ENCODE peak calls at places on chromosomes 12 and 14, in six cellular contexts. One of them, this sample, is unnamed.

GRCh38 chr12:3724096-3724805 is 28.7 kb downstream of the CRACR2A start:
- DNase-seq in stimulated activated CD4-positive, alpha-beta T cell treated with anti-CD3 and anti-CD28 coated beads, TNF-alpha, amount 100 ng/mL, for 4 hours: no peak
- DNase-seq in ELR: no peak
- DNase-seq in A549: no peak
- DNase-seq in CD4-positive, CD25-positive, alpha-beta regulatory T cell: no peak
- DNase-seq in HCEC 1CT: no peak
- DNase-seq in this sample: no peak

GRCh38 chr12:64883264-64884163 is 59.1 kb downstream of the TBC1D30 start:
- DNase-seq in HCEC 1CT: peak; percentile 24
- DNase-seq in stimulated activated CD4-positive, alpha-beta T cell treated with anti-CD3 and anti-CD28 coated beads, TNF-alpha, amount 100 ng/mL, for 4 hours: no peak
- DNase-seq in A549: peak; percentile 30
- DNase-seq in CD4-positive, CD25-positive, alpha-beta regulatory T cell: no peak
- DNase-seq in ELR: peak; percentile 11
- DNase-seq in this sample: no peak

GRCh38 chr12:107478881-107479280 is 206.7 kb upstream of the PWP1 start:
- DNase-seq in stimulated activated CD4-positive, alpha-beta T cell treated with anti-CD3 and anti-CD28 coated beads, TNF-alpha, amount 100 ng/mL, for 4 hours: no peak
- DNase-seq in ELR: no peak
- DNase-seq in CD4-positive, CD25-positive, alpha-beta regulatory T cell: no peak
- DNase-seq in HCEC 1CT: no peak
- DNase-seq in A549: no peak
- DNase-seq in this sample: no peak

GRCh38 chr12:57107456-57107855 is 3.7 kb downstream of the STAT6 start:
- DNase-seq in ELR: no peak
- DNase-seq in stimulated activated CD4-positive, alpha-beta T cell treated with anti-CD3 and anti-CD28 coated beads, TNF-alpha, amount 100 ng/mL, for 4 hours: no peak
- DNase-seq in HCEC 1CT: no peak
- DNase-seq in A549: no peak
- DNase-seq in CD4-positive, CD25-positive, alpha-beta regulatory T cell: no peak
- DNase-seq in this sample: no peak

GRCh38 chr14:67722293-67722692 is 20.6 kb downstream of the RDH12 start:
- DNase-seq in ELR: peak; percentile 14
- DNase-seq in HCEC 1CT: no peak
- DNase-seq in stimulated activated CD4-positive, alpha-beta T cell treated with anti-CD3 and anti-CD28 coated beads, TNF-alpha, amount 100 ng/mL, for 4 hours: no peak
- DNase-seq in CD4-positive, CD25-positive, alpha-beta regulatory T cell: no peak
- DNase-seq in A549: no peak
- DNase-seq in this sample: no peak

GRCh38 chr12:110754101-110754793 is 11.6 kb upstream of the PPP1CC start:
- DNase-seq in stimulated activated CD4-positive, alpha-beta T cell treated with anti-CD3 and anti-CD28 coated beads, TNF-alpha, amount 100 ng/mL, for 4 hours: no peak
- DNase-seq in ELR: no peak
- DNase-seq in A549: no peak
- DNase-seq in CD4-positive, CD25-positive, alpha-beta regulatory T cell: no peak
- DNase-seq in HCEC 1CT: no peak
- DNase-seq in this sample: no peak

GRCh38 chr12:29591140-29592020 is 93.9 kb upstream of the OVCH1 start:
- DNase-seq in A549: peak; percentile 12
- DNase-seq in ELR: no peak
- DNase-seq in HCEC 1CT: no peak
- DNase-seq in CD4-positive, CD25-positive, alpha-beta regulatory T cell: no peak
- DNase-seq in stimulated activated CD4-positive, alpha-beta T cell treated with anti-CD3 and anti-CD28 coated beads, TNF-alpha, amount 100 ng/mL, for 4 hours: no peak
- DNase-seq in this sample: no peak

GRCh38 chr14:22434901-22435565 is 154.0 kb downstream of the DAD1 start:
- DNase-seq in A549: no peak
- DNase-seq in CD4-positive, CD25-positive, alpha-beta regulatory T cell: no peak
- DNase-seq in stimulated activated CD4-positive, alpha-beta T cell treated with anti-CD3 and anti-CD28 coated beads, TNF-alpha, amount 100 ng/mL, for 4 hours: no peak
- DNase-seq in HCEC 1CT: no peak
- DNase-seq in ELR: no peak
- DNase-seq in this sample: no peak

GRCh38 chr14:73712071-73712506 is 2.1 kb downstream of the PNMA1 start:
- DNase-seq in A549: no peak
- DNase-seq in ELR: peak; percentile 44
- DNase-seq in stimulated activated CD4-positive, alpha-beta T cell treated with anti-CD3 and anti-CD28 coated beads, TNF-alpha, amount 100 ng/mL, for 4 hours: no peak
- DNase-seq in HCEC 1CT: peak; percentile 11
- DNase-seq in CD4-positive, CD25-positive, alpha-beta regulatory T cell: peak; percentile 61
- DNase-seq in this sample: no peak

GRCh38 chr12:103401421-103401820 is 94.3 kb downstream of the C12orf42 start:
- DNase-seq in CD4-positive, CD25-positive, alpha-beta regulatory T cell: no peak
- DNase-seq in HCEC 1CT: no peak
- DNase-seq in stimulated activated CD4-positive, alpha-beta T cell treated with anti-CD3 and anti-CD28 coated beads, TNF-alpha, amount 100 ng/mL, for 4 hours: no peak
- DNase-seq in A549: peak; percentile 62
- DNase-seq in ELR: peak; percentile 41
- DNase-seq in this sample: no peak

GRCh38 chr12:130070017-130070653 is 92.1 kb upstream of the FZD10 start:
- DNase-seq in A549: peak; percentile 30
- DNase-seq in ELR: no peak
- DNase-seq in HCEC 1CT: no peak
- DNase-seq in stimulated activated CD4-positive, alpha-beta T cell treated with anti-CD3 and anti-CD28 coated beads, TNF-alpha, amount 100 ng/mL, for 4 hours: no peak
- DNase-seq in CD4-positive, CD25-positive, alpha-beta regulatory T cell: no peak
- DNase-seq in this sample: no peak

GRCh38 chr12:10722905-10723866 is at the start of gene YBX3:
- DNase-seq in stimulated activated CD4-positive, alpha-beta T cell treated with anti-CD3 and anti-CD28 coated beads, TNF-alpha, amount 100 ng/mL, for 4 hours: peak; percentile 40
- DNase-seq in HCEC 1CT: peak; percentile 76
- DNase-seq in ELR: peak; percentile 88
- DNase-seq in A549: peak; percentile 88
- DNase-seq in CD4-positive, CD25-positive, alpha-beta regulatory T cell: peak; percentile 17
- DNase-seq in this sample: peak; percentile 22

GRCh38 chr14:91154851-91155625 is 41.2 kb downstream of the DGLUCY start:
- DNase-seq in ELR: peak; percentile 45
- DNase-seq in A549: peak; percentile 30
- DNase-seq in HCEC 1CT: peak; percentile 50
- DNase-seq in stimulated activated CD4-positive, alpha-beta T cell treated with anti-CD3 and anti-CD28 coated beads, TNF-alpha, amount 100 ng/mL, for 4 hours: no peak
- DNase-seq in CD4-positive, CD25-positive, alpha-beta regulatory T cell: no peak
- DNase-seq in this sample: no peak

GRCh38 chr12:123034022-123034541 is 53.6 kb downstream of the ARL6IP4 start:
- DNase-seq in A549: no peak
- DNase-seq in CD4-positive, CD25-positive, alpha-beta regulatory T cell: peak; percentile 24
- DNase-seq in HCEC 1CT: no peak
- DNase-seq in stimulated activated CD4-positive, alpha-beta T cell treated with anti-CD3 and anti-CD28 coated beads, TNF-alpha, amount 100 ng/mL, for 4 hours: no peak
- DNase-seq in ELR: no peak
- DNase-seq in this sample: peak; percentile 34

GRCh38 chr14:36217027-36217426 is 40.5 kb upstream of the PTCSC3 start:
- DNase-seq in ELR: no peak
- DNase-seq in CD4-positive, CD25-positive, alpha-beta regulatory T cell: no peak
- DNase-seq in A549: no peak
- DNase-seq in stimulated activated CD4-positive, alpha-beta T cell treated with anti-CD3 and anti-CD28 coated beads, TNF-alpha, amount 100 ng/mL, for 4 hours: no peak
- DNase-seq in HCEC 1CT: no peak
- DNase-seq in this sample: no peak

GRCh38 chr12:133251732-133252131 is 16.1 kb upstream of the ANHX start:
- DNase-seq in HCEC 1CT: no peak
- DNase-seq in ELR: no peak
- DNase-seq in A549: no peak
- DNase-seq in CD4-positive, CD25-positive, alpha-beta regulatory T cell: no peak
- DNase-seq in stimulated activated CD4-positive, alpha-beta T cell treated with anti-CD3 and anti-CD28 coated beads, TNF-alpha, amount 100 ng/mL, for 4 hours: no peak
- DNase-seq in this sample: no peak

GRCh38 chr12:48084066-48084465 is 21.8 kb downstream of the SENP1 start:
- DNase-seq in stimulated activated CD4-positive, alpha-beta T cell treated with anti-CD3 and anti-CD28 coated beads, TNF-alpha, amount 100 ng/mL, for 4 hours: no peak
- DNase-seq in A549: peak; percentile 34
- DNase-seq in HCEC 1CT: peak; percentile 26
- DNase-seq in ELR: peak; percentile 32
- DNase-seq in CD4-positive, CD25-positive, alpha-beta regulatory T cell: peak; percentile 9
- DNase-seq in this sample: no peak

GRCh38 chr12:94460594-94460959 is 910 bp upstream of the CEP83 start:
- DNase-seq in CD4-positive, CD25-positive, alpha-beta regulatory T cell: no peak
- DNase-seq in HCEC 1CT: no peak
- DNase-seq in A549: no peak
- DNase-seq in stimulated activated CD4-positive, alpha-beta T cell treated with anti-CD3 and anti-CD28 coated beads, TNF-alpha, amount 100 ng/mL, for 4 hours: no peak
- DNase-seq in ELR: no peak
- DNase-seq in this sample: no peak

GRCh38 chr14:68659021-68659931 is 133.6 kb downstream of the ZFP36L1 start:
- DNase-seq in stimulated activated CD4-positive, alpha-beta T cell treated with anti-CD3 and anti-CD28 coated beads, TNF-alpha, amount 100 ng/mL, for 4 hours: no peak
- DNase-seq in CD4-positive, CD25-positive, alpha-beta regulatory T cell: no peak
- DNase-seq in HCEC 1CT: peak; percentile 55
- DNase-seq in ELR: no peak
- DNase-seq in A549: no peak
- DNase-seq in this sample: no peak

GRCh38 chr14:50213795-50214194 is 17.6 kb downstream of the SOS2 start:
- DNase-seq in A549: no peak
- DNase-seq in HCEC 1CT: no peak
- DNase-seq in ELR: no peak
- DNase-seq in CD4-positive, CD25-positive, alpha-beta regulatory T cell: no peak
- DNase-seq in stimulated activated CD4-positive, alpha-beta T cell treated with anti-CD3 and anti-CD28 coated beads, TNF-alpha, amount 100 ng/mL, for 4 hours: no peak
- DNase-seq in this sample: no peak

GRCh38 chr12:13208533-13209278 is 12.2 kb downstream of the EMP1 start:
- DNase-seq in HCEC 1CT: peak; percentile 46
- DNase-seq in ELR: peak; percentile 60
- DNase-seq in CD4-positive, CD25-positive, alpha-beta regulatory T cell: peak; percentile 51
- DNase-seq in stimulated activated CD4-positive, alpha-beta T cell treated with anti-CD3 and anti-CD28 coated beads, TNF-alpha, amount 100 ng/mL, for 4 hours: no peak
- DNase-seq in A549: peak; percentile 67
- DNase-seq in this sample: no peak

GRCh38 chr14:73502017-73502619 is 11.4 kb downstream of the RIOX1 start:
- DNase-seq in ELR: no peak
- DNase-seq in CD4-positive, CD25-positive, alpha-beta regulatory T cell: no peak
- DNase-seq in HCEC 1CT: no peak
- DNase-seq in stimulated activated CD4-positive, alpha-beta T cell treated with anti-CD3 and anti-CD28 coated beads, TNF-alpha, amount 100 ng/mL, for 4 hours: no peak
- DNase-seq in A549: no peak
- DNase-seq in this sample: no peak

GRCh38 chr12:94174576-94174975 is 26.2 kb downstream of the PLXNC1 start:
- DNase-seq in A549: no peak
- DNase-seq in HCEC 1CT: no peak
- DNase-seq in CD4-positive, CD25-positive, alpha-beta regulatory T cell: peak; percentile 63
- DNase-seq in ELR: no peak
- DNase-seq in stimulated activated CD4-positive, alpha-beta T cell treated with anti-CD3 and anti-CD28 coated beads, TNF-alpha, amount 100 ng/mL, for 4 hours: no peak
- DNase-seq in this sample: peak; percentile 71

GRCh38 chr12:128056299-128056885 is 210.6 kb upstream of the TMEM132C start:
- DNase-seq in ELR: no peak
- DNase-seq in HCEC 1CT: no peak
- DNase-seq in CD4-positive, CD25-positive, alpha-beta regulatory T cell: no peak
- DNase-seq in stimulated activated CD4-positive, alpha-beta T cell treated with anti-CD3 and anti-CD28 coated beads, TNF-alpha, amount 100 ng/mL, for 4 hours: no peak
- DNase-seq in A549: no peak
- DNase-seq in this sample: no peak

GRCh38 chr12:111029305-111029704 is 108.9 kb upstream of the MYL2 start:
- DNase-seq in ELR: no peak
- DNase-seq in HCEC 1CT: no peak
- DNase-seq in CD4-positive, CD25-positive, alpha-beta regulatory T cell: no peak
- DNase-seq in stimulated activated CD4-positive, alpha-beta T cell treated with anti-CD3 and anti-CD28 coated beads, TNF-alpha, amount 100 ng/mL, for 4 hours: no peak
- DNase-seq in A549: no peak
- DNase-seq in this sample: no peak

GRCh38 chr12:50597200-50598195 is 92.7 kb downstream of the DIP2B start:
- DNase-seq in stimulated activated CD4-positive, alpha-beta T cell treated with anti-CD3 and anti-CD28 coated beads, TNF-alpha, amount 100 ng/mL, for 4 hours: peak; percentile 8
- DNase-seq in A549: peak; percentile 68
- DNase-seq in HCEC 1CT: peak; percentile 87
- DNase-seq in CD4-positive, CD25-positive, alpha-beta regulatory T cell: peak; percentile 72
- DNase-seq in ELR: peak; percentile 96
- DNase-seq in this sample: no peak

GRCh38 chr14:26023967-26024366 is 573.9 kb downstream of the NOVA1 start:
- DNase-seq in HCEC 1CT: no peak
- DNase-seq in A549: no peak
- DNase-seq in ELR: no peak
- DNase-seq in CD4-positive, CD25-positive, alpha-beta regulatory T cell: no peak
- DNase-seq in stimulated activated CD4-positive, alpha-beta T cell treated with anti-CD3 and anti-CD28 coated beads, TNF-alpha, amount 100 ng/mL, for 4 hours: no peak
- DNase-seq in this sample: no peak

GRCh38 chr14:73887704-73888459 is 1.2 kb downstream of the ZNF410 start:
- DNase-seq in A549: no peak
- DNase-seq in stimulated activated CD4-positive, alpha-beta T cell treated with anti-CD3 and anti-CD28 coated beads, TNF-alpha, amount 100 ng/mL, for 4 hours: no peak
- DNase-seq in HCEC 1CT: no peak
- DNase-seq in CD4-positive, CD25-positive, alpha-beta regulatory T cell: peak; percentile 14
- DNase-seq in ELR: no peak
- DNase-seq in this sample: no peak

GRCh38 chr14:62409909-62410308 is 635.3 kb downstream of the KCNH5 start:
- DNase-seq in HCEC 1CT: peak; percentile 85
- DNase-seq in CD4-positive, CD25-positive, alpha-beta regulatory T cell: no peak
- DNase-seq in ELR: peak; percentile 45
- DNase-seq in A549: no peak
- DNase-seq in stimulated activated CD4-positive, alpha-beta T cell treated with anti-CD3 and anti-CD28 coated beads, TNF-alpha, amount 100 ng/mL, for 4 hours: no peak
- DNase-seq in this sample: no peak

GRCh38 chr12:66013224-66013623 is 117.3 kb downstream of the LLPH start:
- DNase-seq in CD4-positive, CD25-positive, alpha-beta regulatory T cell: no peak
- DNase-seq in A549: no peak
- DNase-seq in HCEC 1CT: no peak
- DNase-seq in stimulated activated CD4-positive, alpha-beta T cell treated with anti-CD3 and anti-CD28 coated beads, TNF-alpha, amount 100 ng/mL, for 4 hours: no peak
- DNase-seq in ELR: no peak
- DNase-seq in this sample: no peak

GRCh38 chr12:132229926-132230325 is 85.7 kb downstream of the NOC4L start:
- DNase-seq in CD4-positive, CD25-positive, alpha-beta regulatory T cell: no peak
- DNase-seq in stimulated activated CD4-positive, alpha-beta T cell treated with anti-CD3 and anti-CD28 coated beads, TNF-alpha, amount 100 ng/mL, for 4 hours: no peak
- DNase-seq in HCEC 1CT: no peak
- DNase-seq in ELR: no peak
- DNase-seq in A549: no peak
- DNase-seq in this sample: no peak

GRCh38 chr14:55756078-55756477 is 176.1 kb downstream of the KTN1 start:
- DNase-seq in HCEC 1CT: no peak
- DNase-seq in stimulated activated CD4-positive, alpha-beta T cell treated with anti-CD3 and anti-CD28 coated beads, TNF-alpha, amount 100 ng/mL, for 4 hours: no peak
- DNase-seq in ELR: no peak
- DNase-seq in CD4-positive, CD25-positive, alpha-beta regulatory T cell: no peak
- DNase-seq in A549: no peak
- DNase-seq in this sample: no peak

GRCh38 chr12:7989827-7990491 is 42.6 kb upstream of the FOXJ2 start:
- DNase-seq in stimulated activated CD4-positive, alpha-beta T cell treated with anti-CD3 and anti-CD28 coated beads, TNF-alpha, amount 100 ng/mL, for 4 hours: peak; percentile 16
- DNase-seq in ELR: peak; percentile 21
- DNase-seq in HCEC 1CT: no peak
- DNase-seq in A549: no peak
- DNase-seq in CD4-positive, CD25-positive, alpha-beta regulatory T cell: peak; percentile 91
- DNase-seq in this sample: peak; percentile 50

GRCh38 chr14:38174721-38175120 is 33.0 kb upstream of the SSTR1 start:
- DNase-seq in A549: no peak
- DNase-seq in HCEC 1CT: no peak
- DNase-seq in CD4-positive, CD25-positive, alpha-beta regulatory T cell: no peak
- DNase-seq in stimulated activated CD4-positive, alpha-beta T cell treated with anti-CD3 and anti-CD28 coated beads, TNF-alpha, amount 100 ng/mL, for 4 hours: no peak
- DNase-seq in ELR: no peak
- DNase-seq in this sample: no peak

GRCh38 chr14:88323520-88324199 is 591 bp upstream of the KCNK10 start:
- DNase-seq in stimulated activated CD4-positive, alpha-beta T cell treated with anti-CD3 and anti-CD28 coated beads, TNF-alpha, amount 100 ng/mL, for 4 hours: no peak
- DNase-seq in A549: no peak
- DNase-seq in ELR: peak; percentile 17
- DNase-seq in CD4-positive, CD25-positive, alpha-beta regulatory T cell: no peak
- DNase-seq in HCEC 1CT: peak; percentile 7
- DNase-seq in this sample: no peak

GRCh38 chr12:43847427-43847826 is 11.5 kb downstream of the TMEM117 start:
- DNase-seq in CD4-positive, CD25-positive, alpha-beta regulatory T cell: no peak
- DNase-seq in A549: peak; percentile 41
- DNase-seq in HCEC 1CT: peak; percentile 40
- DNase-seq in stimulated activated CD4-positive, alpha-beta T cell treated with anti-CD3 and anti-CD28 coated beads, TNF-alpha, amount 100 ng/mL, for 4 hours: no peak
- DNase-seq in ELR: peak; percentile 70
- DNase-seq in this sample: no peak

GRCh38 chr12:5487076-5487475 is 55.2 kb downstream of the NTF3 start:
- DNase-seq in ELR: no peak
- DNase-seq in A549: no peak
- DNase-seq in stimulated activated CD4-positive, alpha-beta T cell treated with anti-CD3 and anti-CD28 coated beads, TNF-alpha, amount 100 ng/mL, for 4 hours: no peak
- DNase-seq in HCEC 1CT: no peak
- DNase-seq in CD4-positive, CD25-positive, alpha-beta regulatory T cell: no peak
- DNase-seq in this sample: no peak

GRCh38 chr12:108332791-108333382 is 6.2 kb downstream of the CMKLR1 start:
- DNase-seq in A549: no peak
- DNase-seq in HCEC 1CT: peak; percentile 43
- DNase-seq in stimulated activated CD4-positive, alpha-beta T cell treated with anti-CD3 and anti-CD28 coated beads, TNF-alpha, amount 100 ng/mL, for 4 hours: no peak
- DNase-seq in ELR: peak; percentile 27
- DNase-seq in CD4-positive, CD25-positive, alpha-beta regulatory T cell: peak; percentile 6
- DNase-seq in this sample: no peak

This sample was measured in KG1.